ENCODE peak calls at places on chromosomes 2 and 18, in eight cellular contexts. U is HFF-Myc, P is neural crest cell, X is PC-9, H is heart right ventricle, B is AG10803, A is choroid plexus epithelial cell, K is H1. S is an unnamed sample.

GRCh38 chr2:175371378-175371777 is 189.9 kb upstream of the ATP5MC3 start:
- DNase-seq in P (no peak), K (no peak), U (no peak), X (no peak), A (no peak), H (no peak), B (no peak), S (no peak)

GRCh38 chr2:241933175-241933911 is 63.8 kb downstream of the RTP5 start:
- DNase-seq in B (peak; percentile 50), U (no peak), X (no peak), H (no peak), P (no peak), A (peak; percentile 72), K (no peak), S (peak; percentile 20)

GRCh38 chr2:289362-290089 is 1.6 kb upstream of the ALKAL2 start:
- DNase-seq in U (no peak), K (no peak), P (no peak), B (peak; percentile 2), A (peak; percentile 18), X (no peak), H (no peak), S (peak; percentile 8)

GRCh38 chr2:136764397-136765255 is 719 bp upstream of the THSD7B start:
- DNase-seq in B (no peak), X (no peak), U (no peak), H (no peak), K (no peak), P (no peak), A (no peak), S (no peak)

GRCh38 chr18:10378688-10379465 is 75.6 kb upstream of the APCDD1 start:
- DNase-seq in A (no peak), U (peak; percentile 37), P (no peak), X (no peak), K (no peak), H (no peak), B (peak; percentile 70), S (no peak)

GRCh38 chr18:58315041-58315440 is 271.0 kb downstream of the NEDD4L start:
- DNase-seq in K (no peak), B (no peak), P (no peak), U (no peak), A (no peak), H (no peak), X (no peak), S (no peak)

GRCh38 chr2:43057742-43058706 is 168.4 kb downstream of the ZFP36L2 start:
- DNase-seq in H (no peak), U (no peak), X (no peak), P (no peak), K (no peak), B (no peak), A (no peak), S (no peak)

GRCh38 chr2:24917086-24917485 is 3.0 kb downstream of the ADCY3 start:
- DNase-seq in H (no peak), K (no peak), A (peak; percentile 45), X (no peak), B (peak; percentile 40), P (no peak), U (no peak), S (peak; percentile 27)

GRCh38 chr18:8461544-8461943 is 147.7 kb upstream of the RAB12 start:
- DNase-seq in A (peak; percentile 8), X (no peak), B (no peak), P (no peak), U (no peak), K (no peak), H (no peak), S (no peak)
- TF ChIP-seq CTCF in A (peak; percentile 12), X (no peak), B (no peak), P (no peak), U (no peak), K (no peak), H (no peak), S (no peak)

GRCh38 chr2:48755473-48755872 is at the start of gene LHCGR:
- DNase-seq in B (no peak), U (no peak), X (no peak), A (peak; percentile 19), K (no peak), P (peak; percentile 14), H (no peak), S (no peak)
- TF ChIP-seq CTCF in B (no peak), U (no peak), X (no peak), A (no peak), K (no peak), P (no peak), H (no peak), S (no peak)

GRCh38 chr18:74742573-74742972 is 144.9 kb downstream of the ZNF407 start:
- DNase-seq in P (no peak), U (no peak), X (no peak), H (no peak), K (no peak), B (peak; percentile 24), A (no peak), S (no peak)

GRCh38 chr18:74745658-74746403 is 148.2 kb downstream of the ZNF407 start:
- DNase-seq in K (no peak), A (peak; percentile 68), H (no peak), U (peak; percentile 20), X (peak; percentile 65), P (no peak), B (peak; percentile 60), S (peak; percentile 54)

GRCh38 chr18:74734013-74734444 is 136.4 kb downstream of the ZNF407 start:
- DNase-seq in H (no peak), P (no peak), A (no peak), U (no peak), B (no peak), K (no peak), X (no peak), S (no peak)

DNA sequence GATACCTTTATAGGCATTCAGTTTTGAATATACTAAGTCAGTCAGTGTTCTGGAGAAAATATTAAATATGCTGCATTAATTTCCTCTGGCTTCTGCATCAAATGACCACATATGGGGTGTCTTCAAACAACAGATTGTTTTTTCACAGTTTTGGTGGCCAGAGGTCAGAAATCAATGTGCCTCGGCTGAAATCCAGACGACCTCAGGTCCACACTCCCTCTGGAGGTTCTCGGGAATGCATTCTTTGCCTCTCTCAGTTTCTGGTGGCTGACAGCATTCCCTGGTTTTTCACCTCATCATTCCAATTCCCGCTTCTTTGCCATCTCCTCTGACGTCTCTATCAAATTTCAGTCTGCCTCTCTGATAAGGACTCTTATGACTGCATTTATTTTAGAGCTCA is 142.3 kb downstream of the ZNF407 start:
- DNase-seq in K (no peak), B (no peak), A (no peak), U (no peak), H (no peak), P (no peak), X (no peak), S (no peak)
- TF ChIP-seq CTCF in K (no peak), B (no peak), A (peak; percentile 6), U (no peak), H (no peak), P (no peak), X (no peak), S (no peak)

GRCh38 chr2:70248810-70249438 is 496 bp upstream of the TIA1 start:
- DNase-seq in P (peak; percentile 94), H (peak; percentile 91), X (peak; percentile 86), K (peak; percentile 53), A (no peak), U (no peak), B (no peak), S (peak; percentile 87)
- TF ChIP-seq CTCF in P (no peak), H (no peak), X (no peak), K (no peak), A (no peak), U (no peak), B (no peak), S (no peak)

GRCh38 chr2:235563056-235563777 is 69.4 kb downstream of the AGAP1 start:
- DNase-seq in P (no peak), U (no peak), K (no peak), X (no peak), B (no peak), H (no peak), A (no peak), S (no peak)
- TF ChIP-seq CTCF in P (no peak), U (no peak), K (no peak), X (no peak), B (no peak), H (no peak), A (no peak), S (no peak)

DNA sequence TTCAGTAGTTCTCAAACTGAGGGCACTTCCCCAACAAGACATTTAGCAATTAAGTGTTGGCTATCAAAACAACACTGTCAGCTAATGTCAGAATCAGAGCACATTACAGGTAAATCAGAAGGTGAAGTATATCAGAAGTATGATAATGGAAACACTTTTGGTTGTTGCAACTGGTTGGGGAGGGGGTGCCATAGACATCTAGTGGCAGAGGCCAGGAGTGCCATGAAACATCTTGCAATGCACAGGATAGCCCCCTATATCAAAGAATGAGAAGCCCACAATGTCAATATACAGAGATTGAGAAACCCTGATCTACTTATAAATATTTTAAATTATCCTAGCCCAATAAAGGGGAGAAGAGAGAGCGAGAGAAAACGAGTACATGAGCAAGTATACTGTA is 4.9 kb upstream of the XPO1 start:
- DNase-seq in P (no peak), B (no peak), X (no peak), A (no peak), K (no peak), H (no peak), U (no peak), S (no peak)
- TF ChIP-seq CTCF in P (peak; percentile 28), B (no peak), X (peak; percentile 21), A (no peak), K (peak; percentile 4), H (no peak), U (no peak), S (no peak)

GRCh38 chr2:84314250-84314649 is 144.8 kb downstream of the SUCLG1 start:
- DNase-seq in B (no peak), P (no peak), A (no peak), H (no peak), U (no peak), K (no peak), X (no peak), S (no peak)

GRCh38 chr2:84317135-84317534 is 141.9 kb downstream of the SUCLG1 start:
- DNase-seq in P (no peak), B (no peak), X (no peak), U (no peak), H (no peak), K (no peak), A (no peak), S (no peak)

GRCh38 chr2:84319566-84319965 is 139.5 kb downstream of the SUCLG1 start:
- DNase-seq in U (no peak), B (no peak), A (no peak), H (no peak), X (no peak), K (no peak), P (no peak), S (no peak)

GRCh38 chr2:84309281-84309680 is 149.8 kb downstream of the SUCLG1 start:
- DNase-seq in X (no peak), U (no peak), P (no peak), H (no peak), B (no peak), K (no peak), A (no peak), S (no peak)

GRCh38 chr2:84314901-84315330 is 144.2 kb downstream of the SUCLG1 start:
- DNase-seq in B (peak; percentile 71), X (peak; percentile 72), P (peak; percentile 94), K (peak; percentile 86), U (no peak), H (peak; percentile 71), A (peak; percentile 89), S (peak; percentile 87)
- TF ChIP-seq CTCF in B (peak; percentile 97), X (peak; percentile 91), P (peak; percentile 93), K (peak; percentile 85), U (peak; percentile 98), H (peak; percentile 88), A (peak; percentile 99), S (peak; percentile 92)

S was measured in MCF 10A.